ENCODE peak calls at places on chromosomes 7 and 10, in ten cellular contexts. X is HTR-8/SVneo; S is stimulated activated CD4-positive, alpha-beta T cell treated with anti-CD3 and anti-CD28 coated beads, Interleukin-15, amount 100 ng/mL, for 1 hour; D is activated CD8-positive, alpha-beta memory T cell treated with anti-CD3 and anti-CD28 coated beads, Interleukin-2, amount 50 U/mL, for 4 hours; V is stimulated activated CD8-positive, alpha-beta memory T cell treated with anti-CD3 and anti-CD28 coated beads, Interleukin-2, amount 100 ng/mL, for 48 hours; Z is mammary epithelial cell; Q is aorta; M is posterior cingulate gyrus; Y is heart left ventricle; K is NCI-H2081. I is an unnamed sample.

GRCh38 chr10:51585742-51586141 is 113.7 kb downstream of the CSTF2T start:
- DNase-seq in X (no peak), S (no peak), D (no peak), V (no peak), Z (no peak), Q (no peak), M (no peak), Y (no peak), K (no peak), I (no peak)

GRCh38 chr7:141201145-141201885 is 127.5 kb downstream of the TMEM178B start:
- DNase-seq in X (no peak), S (no peak), D (no peak), V (no peak), Z (no peak), Q (no peak), M (no peak), Y (no peak), K (no peak), I (no peak)

GRCh38 chr7:136688601-136689000 is 179.9 kb upstream of the CHRM2 start:
- DNase-seq in X (no peak), S (no peak), D (no peak), V (no peak), Z (no peak), Q (no peak), M (no peak), Y (no peak), K (no peak), I (no peak)

GRCh38 chr10:113426181-113426837 is 126.5 kb upstream of the HABP2 start:
- DNase-seq in X (no peak), S (no peak), D (no peak), V (no peak), Z (no peak), Q (no peak), M (no peak), Y (no peak), K (no peak), I (peak)

GRCh38 chr10:132403511-132404168 is 6.6 kb downstream of the PWWP2B start:
- DNase-seq in X (no peak), S (no peak), D (no peak), V (no peak), Z (no peak), Q (peak), M (peak), Y (no peak), K (no peak), I (no peak)

GRCh38 chr7:54880326-54880989 is 121.4 kb upstream of the SEC61G start:
- DNase-seq in X (no peak), S (no peak), D (no peak), V (no peak), Z (no peak), Q (no peak), M (no peak), Y (no peak), K (no peak), I (no peak)

GRCh38 chr10:104325436-104326430 is 12.5 kb downstream of the ITPRIP start:
- DNase-seq in X (no peak), S (no peak), D (no peak), V (no peak), Z (no peak), Q (peak), M (peak), Y (no peak), K (no peak), I (no peak)

GRCh38 chr10:15035385-15036301 is 8.1 kb upstream of the OLAH start:
- DNase-seq in X (peak), S (no peak), D (no peak), V (no peak), Z (no peak), Q (peak), M (no peak), Y (peak), K (no peak), I (no peak)

GRCh38 chr10:122461729-122462532 is 578 bp downstream of the HTRA1 start:
- DNase-seq in X (no peak), S (no peak), D (no peak), V (no peak), Z (peak), Q (peak), M (peak), Y (no peak), K (no peak), I (peak)

GRCh38 chr10:4546500-4546899 is 279.5 kb upstream of the AKR1E2 start:
- DNase-seq in X (no peak), S (no peak), D (no peak), V (peak), Z (peak), Q (no peak), M (no peak), Y (no peak), K (no peak), I (no peak)

GRCh38 chr7:13903997-13904396 is 85.5 kb downstream of the ETV1 start:
- DNase-seq in X (no peak), S (no peak), D (no peak), V (no peak), Z (no peak), Q (no peak), M (no peak), Y (no peak), K (peak), I (no peak)

GRCh38 chr7:95011156-95011928 is 103.9 kb downstream of the PPP1R9A start:
- DNase-seq in X (no peak), S (no peak), D (no peak), V (no peak), Z (peak), Q (no peak), M (no peak), Y (no peak), K (no peak), I (no peak)

GRCh38 chr7:24865994-24866615 is 108.8 kb upstream of the GSDME start:
- DNase-seq in X (no peak), S (no peak), D (no peak), V (no peak), Z (no peak), Q (no peak), M (no peak), Y (no peak), K (no peak), I (no peak)

GRCh38 chr7:16318989-16319915 is 102.1 kb downstream of the CRPPA start:
- DNase-seq in X (no peak), S (no peak), D (no peak), V (no peak), Z (peak), Q (no peak), M (peak), Y (no peak), K (no peak), I (peak)

GRCh38 chr7:41886257-41886905 is 183.5 kb upstream of the INHBA start:
- DNase-seq in X (peak), S (no peak), D (no peak), V (no peak), Z (peak), Q (peak), M (no peak), Y (peak), K (no peak), I (no peak)

GRCh38 chr10:45425628-45426563 is 51.9 kb downstream of the ALOX5 start:
- DNase-seq in X (no peak), S (no peak), D (no peak), V (no peak), Z (peak), Q (no peak), M (no peak), Y (no peak), K (no peak), I (peak)

GRCh38 chr7:118214051-118214832 is 10.3 kb upstream of the ANKRD7 start:
- DNase-seq in X (no peak), S (peak), D (peak), V (peak), Z (peak), Q (peak), M (peak), Y (peak), K (no peak), I (peak)

GRCh38 chr10:129966370-129966769 is 2.3 kb upstream of the EBF3 start:
- DNase-seq in X (no peak), S (no peak), D (no peak), V (no peak), Z (no peak), Q (no peak), M (no peak), Y (no peak), K (no peak), I (no peak)

GRCh38 chr10:89369142-89370105 is 8.4 kb upstream of the IFIT1B start:
- DNase-seq in X (peak), S (no peak), D (no peak), V (no peak), Z (no peak), Q (no peak), M (peak), Y (no peak), K (no peak), I (peak)